ENCODE peak calls at places on chromosomes 13 and 19, in ten cellular contexts. M, A, R, H, N, K, Z, E, S and G are unnamed samples.
A peak's percentile ranks its signal among the peaks of the same experiment; 100 is the strongest.

GRCh38 chr19:4970558-4971423 is 1.9 kb downstream of the KDM4B start:
- DNase-seq in M (no peak), A (peak; percentile 49), R (no peak), H (peak; percentile 57), N (peak; percentile 28), K (peak; percentile 27), Z (peak; percentile 68), E (peak; percentile 14), S (no peak), G (peak; percentile 35)

GRCh38 chr19:31253816-31254551 is 95.3 kb downstream of the TSHZ3 start:
- DNase-seq in M (no peak), A (no peak), R (peak; percentile 47), H (no peak), N (no peak), K (peak; percentile 51), Z (no peak), E (no peak), S (no peak), G (peak; percentile 48)

GRCh38 chr19:3670258-3670795 is 29.9 kb downstream of the PIP5K1C start:
- DNase-seq in M (no peak), A (peak; percentile 49), R (peak; percentile 84), H (no peak), N (peak; percentile 95), K (peak; percentile 95), Z (peak; percentile 64), E (no peak), S (peak; percentile 76), G (peak; percentile 92)

GRCh38 chr13:21745307-21745706 is 74.4 kb downstream of the FGF9 start:
- DNase-seq in M (no peak), A (no peak), R (no peak), H (no peak), N (no peak), K (no peak), Z (no peak), E (no peak), S (no peak), G (no peak)

GRCh38 chr19:38710928-38711725 is 33.1 kb downstream of the CAPN12 start:
- DNase-seq in M (no peak), A (no peak), R (no peak), H (peak; percentile 64), N (peak; percentile 70), K (no peak), Z (no peak), E (no peak), S (no peak), G (no peak)

GRCh38 chr13:73341748-73342147 is 282.9 kb downstream of the KLF5 start:
- DNase-seq in M (no peak), A (no peak), R (peak; percentile 44), H (no peak), N (peak; percentile 68), K (peak; percentile 25), Z (no peak), E (no peak), S (no peak), G (peak; percentile 48)

GRCh38 chr19:38917921-38918491 is 6.0 kb upstream of the CCER2 start:
- DNase-seq in M (peak; percentile 90), A (no peak), R (no peak), H (peak; percentile 24), N (peak; percentile 9), K (no peak), Z (peak; percentile 47), E (peak; percentile 7), S (no peak), G (no peak)

GRCh38 chr19:7869910-7870511 is 4.2 kb downstream of the PRR36 start:
- DNase-seq in M (no peak), A (peak; percentile 62), R (peak; percentile 8), H (no peak), N (peak; percentile 21), K (peak; percentile 44), Z (peak; percentile 96), E (peak; percentile 65), S (no peak), G (peak; percentile 28)

GRCh38 chr13:103795892-103796478 is 729.8 kb upstream of the SLC10A2 start:
- DNase-seq in M (no peak), A (no peak), R (no peak), H (no peak), N (no peak), K (no peak), Z (no peak), E (no peak), S (no peak), G (no peak)

GRCh38 chr19:1970003-1970805 is 29.2 kb downstream of the CSNK1G2 start:
- DNase-seq in M (no peak), A (no peak), R (no peak), H (no peak), N (peak; percentile 26), K (no peak), Z (no peak), E (no peak), S (no peak), G (no peak)

GRCh38 chr19:32337176-32337808 is 8.1 kb upstream of the ZNF507 start:
- DNase-seq in M (no peak), A (no peak), R (no peak), H (no peak), N (no peak), K (no peak), Z (no peak), E (no peak), S (no peak), G (no peak)

GRCh38 chr19:32339988-32340874 is 5.2 kb upstream of the ZNF507 start:
- DNase-seq in M (peak; percentile 87), A (peak; percentile 66), R (peak; percentile 27), H (peak; percentile 73), N (peak; percentile 47), K (peak; percentile 43), Z (peak; percentile 82), E (peak; percentile 35), S (peak; percentile 29), G (peak; percentile 64)

GRCh38 chr19:32333227-32333626 is 12.2 kb upstream of the ZNF507 start:
- DNase-seq in M (no peak), A (no peak), R (no peak), H (no peak), N (no peak), K (no peak), Z (no peak), E (no peak), S (no peak), G (no peak)

GRCh38 chr19:32336259-32337111 is 8.9 kb upstream of the ZNF507 start:
- DNase-seq in M (no peak), A (no peak), R (peak; percentile 59), H (no peak), N (peak; percentile 64), K (peak; percentile 76), Z (no peak), E (no peak), S (no peak), G (peak; percentile 81)
- TF ChIP-seq CTCF in M (peak; percentile 48), A (no peak), R (peak; percentile 44), H (peak; percentile 22), N (peak; percentile 22), K (peak; percentile 27), Z (no peak), E (no peak), S (no peak), G (peak; percentile 44)

DNA sequence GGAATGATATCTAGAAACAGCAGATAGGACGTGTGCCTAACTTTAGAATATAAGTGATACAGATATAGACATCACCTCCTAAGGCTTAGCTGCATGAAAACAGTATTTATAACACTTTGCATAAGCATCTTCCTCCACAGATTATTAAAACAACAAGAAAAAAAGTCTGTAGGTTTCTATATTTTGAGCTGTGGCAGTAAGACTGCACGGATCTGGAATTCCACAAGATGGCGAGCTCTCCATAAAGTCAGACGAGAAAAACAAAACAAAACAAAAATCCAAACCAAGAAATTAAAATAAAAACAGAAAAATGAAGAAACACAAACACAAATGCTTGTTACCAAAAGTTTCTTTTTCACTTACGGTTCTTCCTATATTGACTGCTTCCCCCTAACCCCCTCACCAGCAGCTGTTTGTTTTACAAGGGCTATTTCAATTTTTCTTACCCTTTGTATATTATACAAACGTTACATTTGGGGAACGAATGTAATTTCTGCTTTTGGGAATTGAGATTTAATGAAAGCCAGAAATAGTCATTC is 285.8 kb downstream of the MYO16 start:
- DNase-seq in M (no peak), A (no peak), R (peak; percentile 50), H (no peak), N (peak; percentile 74), K (peak; percentile 76), Z (peak; percentile 42), E (peak; percentile 37), S (no peak), G (peak; percentile 88)
- H3K4me3 ChIP-seq in M (peak overlapping the region; percentile 19), A (no peak overlapping the region), R (no peak overlapping the region), H (peak overlapping the region; percentile 39), N (peak overlapping the region; percentile 23), K (peak overlapping the region; percentile 42), Z (peak overlapping the region; percentile 39), E (no peak overlapping the region), S (peak overlapping the region; percentile 56), G (peak overlapping the region; percentile 8)

GRCh38 chr19:40584007-40584406 is 7.3 kb downstream of the SHKBP1 start:
- DNase-seq in M (no peak), A (no peak), R (no peak), H (no peak), N (no peak), K (no peak), Z (no peak), E (no peak), S (no peak), G (no peak)
- TF ChIP-seq CTCF in M (peak; percentile 44), A (no peak), R (peak; percentile 35), H (no peak), N (peak; percentile 31), K (peak; percentile 30), Z (no peak), E (no peak), S (no peak), G (peak; percentile 51)

GRCh38 chr13:41059896-41060722 is 1.2 kb upstream of the WBP4 start:
- DNase-seq in M (peak; percentile 53), A (peak; percentile 93), R (peak; percentile 87), H (peak; percentile 94), N (peak; percentile 89), K (peak; percentile 86), Z (peak; percentile 92), E (peak; percentile 91), S (peak; percentile 68), G (peak; percentile 89)

GRCh38 chr13:41061914-41062837 is 867 bp downstream of the WBP4 start:
- DNase-seq in M (peak; percentile 36), A (no peak), R (peak; percentile 64), H (no peak), N (peak; percentile 71), K (peak; percentile 79), Z (no peak), E (no peak), S (no peak), G (peak; percentile 84)

GRCh38 chr13:41060723-41061074 is 610 bp upstream of the WBP4 start:
- DNase-seq in M (peak; percentile 12), A (peak; percentile 79), R (no peak), H (peak; percentile 91), N (peak; percentile 81), K (no peak), Z (peak; percentile 79), E (peak; percentile 82), S (peak; percentile 56), G (peak; percentile 73)

GRCh38 chr13:41059466-41059865 is 1.8 kb upstream of the WBP4 start:
- DNase-seq in M (no peak), A (no peak), R (peak; percentile 11), H (no peak), N (peak; percentile 44), K (peak; percentile 28), Z (no peak), E (no peak), S (no peak), G (peak; percentile 31)

GRCh38 chr13:41061075-41061913 is at the start of gene WBP4:
- DNase-seq in M (peak; percentile 75), A (peak; percentile 98), R (peak; percentile 95), H (peak; percentile 94), N (peak; percentile 94), K (peak; percentile 97), Z (peak; percentile 97), E (peak; percentile 96), S (peak; percentile 77), G (peak; percentile 96)
- H3K4me3 ChIP-seq in M (peak within 1 kb of the TSS; percentile 88), A (peak within 1 kb of the TSS; percentile 64), R (peak within 1 kb of the TSS; percentile 82), H (peak within 1 kb of the TSS; percentile 78), N (peak within 1 kb of the TSS; percentile 88), K (peak within 1 kb of the TSS; percentile 86), Z (peak within 1 kb of the TSS; percentile 83), E (peak within 1 kb of the TSS; percentile 91), S (peak within 1 kb of the TSS; percentile 85), G (peak within 1 kb of the TSS; percentile 74)